ENCODE peak calls at places on chromosomes 3 and 15, in five cellular contexts. L, K, Y, R and X are unnamed samples.

GRCh38 chr3:29764603-29765254 is 483.9 kb downstream of the RBMS3 start:
- DNase-seq in L (peak; percentile 45), K (peak; percentile 79), Y (no peak), R (no peak), X (peak; percentile 37)

GRCh38 chr3:100590114-100590839 is 19.1 kb upstream of the ADGRG7 start:
- DNase-seq in L (peak; percentile 49), K (peak; percentile 48), Y (peak; percentile 64), R (no peak), X (peak; percentile 59)

GRCh38 chr3:69178100-69178499 is 55.7 kb upstream of the LMOD3 start:
- DNase-seq in L (no peak), K (no peak), Y (no peak), R (no peak), X (no peak)

GRCh38 chr3:185084883-185085282 is 68.0 kb downstream of the C3orf70 start:
- DNase-seq in L (no peak), K (peak; percentile 80), Y (no peak), R (no peak), X (no peak)

GRCh38 chr15:48765007-48765406 is 45.9 kb downstream of the CEP152 start:
- DNase-seq in L (no peak), K (no peak), Y (no peak), R (no peak), X (no peak)

GRCh38 chr3:69772152-69772867 is 33.0 kb downstream of the MITF start:
- DNase-seq in L (no peak), K (no peak), Y (no peak), R (no peak), X (no peak)

GRCh38 chr15:78796510-78796909 is 14.8 kb downstream of the ADAMTS7 start:
- DNase-seq in L (no peak), K (no peak), Y (no peak), R (no peak), X (no peak)

GRCh38 chr3:128068156-128068620 is 16.0 kb downstream of the SEC61A1 start:
- DNase-seq in L (no peak), K (no peak), Y (peak; percentile 67), R (no peak), X (peak; percentile 58)

GRCh38 chr15:38069506-38069905 is 135.1 kb downstream of the TMCO5A start:
- DNase-seq in L (peak; percentile 64), K (peak; percentile 91), Y (no peak), R (no peak), X (peak; percentile 34)

GRCh38 chr3:121974601-121975111 is 47.4 kb downstream of the ILDR1 start:
- DNase-seq in L (no peak), K (peak; percentile 38), Y (no peak), R (no peak), X (no peak)

GRCh38 chr3:182609575-182610156 is 183.6 kb upstream of the ATP11B start:
- DNase-seq in L (peak; percentile 66), K (no peak), Y (no peak), R (no peak), X (peak; percentile 30)

GRCh38 chr3:33174711-33175409 is 43.8 kb downstream of the SUSD5 start:
- DNase-seq in L (no peak), K (no peak), Y (no peak), R (no peak), X (no peak)

GRCh38 chr3:24680214-24680967 is 185.7 kb upstream of the THRB start:
- DNase-seq in L (peak; percentile 61), K (peak; percentile 29), Y (peak; percentile 81), R (peak; percentile 52), X (peak; percentile 21)

GRCh38 chr15:63447277-63447676 is 57.1 kb upstream of the USP3 start:
- DNase-seq in L (no peak), K (no peak), Y (no peak), R (no peak), X (no peak)

GRCh38 chr15:67433495-67434099 is 87.3 kb upstream of the C15orf61 start:
- DNase-seq in L (peak; percentile 50), K (peak; percentile 41), Y (peak; percentile 66), R (no peak), X (peak; percentile 51)

GRCh38 chr3:108767258-108767657 is 10.0 kb upstream of the RETNLB start:
- DNase-seq in L (no peak), K (no peak), Y (no peak), R (no peak), X (no peak)

GRCh38 chr3:87488725-87489124 is 212.3 kb upstream of the POU1F1 start:
- DNase-seq in L (no peak), K (peak; percentile 8), Y (no peak), R (no peak), X (no peak)

GRCh38 chr3:108835101-108835500 is 12.5 kb downstream of the TRAT1 start:
- DNase-seq in L (no peak), K (no peak), Y (no peak), R (no peak), X (no peak)

GRCh38 chr15:75182187-75183131 is 19.2 kb upstream of the C15orf39 start:
- DNase-seq in L (no peak), K (peak; percentile 66), Y (no peak), R (no peak), X (no peak)

GRCh38 chr3:17489139-17489538 is 253.3 kb downstream of the TBC1D5 start:
- DNase-seq in L (no peak), K (peak; percentile 68), Y (no peak), R (no peak), X (no peak)

GRCh38 chr3:16407365-16407764 is 106.1 kb downstream of the RFTN1 start:
- DNase-seq in L (no peak), K (no peak), Y (no peak), R (no peak), X (no peak)

GRCh38 chr15:31327674-31328424 is 1.2 kb downstream of the KLF13 start:
- DNase-seq in L (peak; percentile 77), K (peak; percentile 18), Y (peak; percentile 46), R (peak; percentile 72), X (no peak)

GRCh38 chr15:67196672-67197363 is 57.6 kb downstream of the AAGAB start:
- DNase-seq in L (no peak), K (peak; percentile 96), Y (no peak), R (no peak), X (peak; percentile 88)

GRCh38 chr15:50066202-50066601 is 52.8 kb downstream of the ATP8B4 start:
- DNase-seq in L (no peak), K (peak; percentile 15), Y (no peak), R (no peak), X (no peak)

GRCh38 chr3:186277268-186277909 is 84.6 kb downstream of the DGKG start:
- DNase-seq in L (no peak), K (peak; percentile 58), Y (peak; percentile 23), R (no peak), X (peak; percentile 67)

GRCh38 chr15:77032052-77032646 is 37.2 kb downstream of the PSTPIP1 start:
- DNase-seq in L (no peak), K (no peak), Y (peak; percentile 4), R (no peak), X (no peak)

GRCh38 chr3:71581981-71582611 is 1.4 kb downstream of the FOXP1 start:
- DNase-seq in L (peak; percentile 67), K (peak; percentile 78), Y (peak; percentile 58), R (peak; percentile 64), X (no peak)

GRCh38 chr3:16132190-16132589 is 42.3 kb upstream of the GALNT15 start:
- DNase-seq in L (no peak), K (no peak), Y (no peak), R (no peak), X (no peak)

GRCh38 chr3:13206799-13207577 is 133.8 kb upstream of the IQSEC1 start:
- DNase-seq in L (no peak), K (no peak), Y (no peak), R (no peak), X (no peak)

GRCh38 chr15:97875513-97876285 is 84.8 kb upstream of the ARRDC4 start:
- DNase-seq in L (peak; percentile 51), K (no peak), Y (peak; percentile 33), R (no peak), X (no peak)

GRCh38 chr15:71379893-71380292 is 264.6 kb downstream of the THSD4 start:
- DNase-seq in L (no peak), K (peak; percentile 50), Y (no peak), R (no peak), X (no peak)

GRCh38 chr3:47578691-47579632 is at the start of gene CSPG5:
- DNase-seq in L (no peak), K (no peak), Y (peak; percentile 35), R (peak; percentile 46), X (no peak)

GRCh38 chr3:14410501-14411165 is 8.2 kb downstream of the SLC6A6 start:
- DNase-seq in L (peak; percentile 83), K (peak; percentile 85), Y (no peak), R (no peak), X (peak; percentile 98)

GRCh38 chr3:24843955-24844354 is 349.3 kb upstream of the THRB start:
- DNase-seq in L (no peak), K (no peak), Y (no peak), R (no peak), X (no peak)

GRCh38 chr3:180274536-180274935 is 237.8 kb upstream of the PEX5L start:
- DNase-seq in L (no peak), K (no peak), Y (no peak), R (no peak), X (no peak)